ENCODE peak calls at places on chromosome 19, in seven cellular contexts. S, R, Q, T, X, B and H are unnamed samples. For H3K4me1, the result is how much of the 10 kb centered on the place peaks cover.

GRCh38 chr19:5719274-5719960 is 529 bp downstream of the LONP1 start:
- DNase-seq in S (no peak), R (no peak), Q (peak), T (peak), X (peak), B (no peak), H (no peak)

GRCh38 chr19:40594657-40595077 is 6.5 kb upstream of the LTBP4 start:
- DNase-seq in S (no peak), R (no peak), Q (peak), T (peak), X (no peak), B (no peak), H (no peak)

GRCh38 chr19:46648961-46649960 is 11.7 kb downstream of the DACT3 start:
- DNase-seq in S (no peak), R (no peak), Q (no peak), T (no peak), X (peak), B (no peak), H (no peak)

GRCh38 chr19:15776991-15777787 is 10.3 kb upstream of the OR10H5 start:
- DNase-seq in S (no peak), R (no peak), Q (no peak), T (no peak), X (no peak), B (no peak), H (no peak)

GRCh38 chr19:30001794-30002193 is 59.8 kb downstream of the URI1 start:
- DNase-seq in S (no peak), R (no peak), Q (peak), T (peak), X (no peak), B (no peak), H (no peak)

GRCh38 chr19:41944336-41944735 is 14.8 kb downstream of the RABAC1 start:
- DNase-seq in S (no peak), R (no peak), Q (no peak), T (no peak), X (no peak), B (no peak), H (no peak)

GRCh38 chr19:17420267-17420924 is 549 bp downstream of the MVB12A start:
- DNase-seq in S (peak), R (no peak), Q (no peak), T (peak), X (peak), B (no peak), H (peak)

GRCh38 chr19:33603377-33603776 is 18.4 kb upstream of the CHST8 start:
- DNase-seq in S (no peak), R (no peak), Q (no peak), T (no peak), X (no peak), B (no peak), H (no peak)

GRCh38 chr19:984165-984967 is at the start of gene WDR18:
- DNase-seq in S (peak), R (peak), Q (peak), T (peak), X (peak), B (peak), H (peak)
- H3K27ac ChIP-seq in S (peak), R (peak), Q (peak), T (peak), X (peak), B (peak), H (peak)

DNA sequence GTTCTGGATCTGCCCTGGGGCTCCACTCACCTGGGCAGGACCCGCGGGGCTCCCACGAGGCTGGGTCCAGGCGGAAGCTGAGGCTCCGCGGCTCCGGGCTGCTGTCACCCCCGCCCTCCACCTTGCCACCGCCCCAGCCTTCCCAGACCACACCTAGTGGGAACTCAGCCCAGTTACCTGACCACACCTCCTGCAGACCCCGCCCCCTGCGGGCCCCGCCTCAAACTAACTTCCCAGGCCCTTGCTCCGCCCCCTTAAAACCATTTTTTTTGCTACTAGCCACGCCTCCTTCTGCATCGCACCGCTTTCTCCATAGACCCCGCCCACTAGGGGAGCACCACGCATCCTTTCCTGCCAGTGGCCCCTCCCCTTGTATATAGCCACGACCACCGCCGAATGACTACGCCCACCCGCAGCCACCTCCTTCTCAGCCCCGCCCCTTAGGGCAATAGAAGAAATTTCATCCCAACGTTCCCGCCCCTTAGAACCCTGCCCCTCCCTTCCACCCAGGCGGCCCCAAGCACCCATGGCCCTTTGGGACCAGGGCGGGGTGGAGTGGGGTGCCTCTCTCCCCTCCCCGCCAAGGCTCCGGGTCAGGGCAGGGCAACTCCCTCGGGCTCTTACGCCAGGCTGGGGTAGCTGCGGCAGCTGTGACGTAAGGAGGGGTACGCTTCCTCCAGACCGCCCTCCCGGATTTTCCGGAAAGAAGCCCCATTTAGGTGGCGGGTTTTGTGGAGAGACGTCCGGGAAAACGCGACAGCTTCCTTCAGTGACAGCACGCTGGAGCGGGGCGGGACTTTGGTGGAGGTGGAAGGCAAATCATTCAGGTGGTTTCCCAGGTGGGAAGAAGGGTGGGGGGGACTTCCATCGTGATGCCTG is at the start of gene SH2D3A:
- DNase-seq in S (peak), R (peak), Q (peak), T (peak), X (peak), B (peak), H (peak)
- H3K4me3 ChIP-seq in S (peak), R (no peak), Q (no peak), T (no peak), X (peak), B (peak), H (peak)

DNA sequence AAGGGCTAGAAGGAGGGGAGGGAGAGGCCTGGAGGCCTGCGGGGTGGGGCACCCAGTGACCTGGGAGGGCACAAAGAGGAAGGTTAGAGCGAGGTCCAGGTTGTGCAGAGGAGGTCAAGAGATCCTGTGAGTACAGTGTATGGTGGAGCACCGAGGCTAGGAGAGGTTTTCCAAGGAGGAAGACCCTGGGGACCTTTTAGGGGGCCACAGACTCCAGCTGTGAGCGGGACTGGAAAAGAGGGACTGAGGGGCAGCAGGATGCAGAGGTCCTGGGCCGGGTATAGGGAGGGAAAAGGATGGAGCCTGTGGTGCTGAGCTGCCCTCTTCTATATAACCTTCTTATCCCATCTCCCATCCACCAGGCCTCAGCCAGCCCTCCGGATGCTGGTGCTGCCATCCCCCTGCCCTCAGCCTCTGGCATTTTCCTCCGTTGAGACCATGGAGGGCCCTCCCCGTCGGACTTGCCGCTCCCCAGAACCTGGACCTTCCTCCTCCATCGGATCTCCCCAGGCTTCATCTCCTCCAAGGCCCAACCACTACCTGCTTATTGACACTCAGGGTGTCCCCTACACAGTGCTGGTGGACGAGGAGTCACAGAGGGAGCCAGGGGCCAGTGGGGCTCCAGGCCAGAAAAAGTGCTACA is 863 bp downstream of the ZNF581 start:
- DNase-seq in S (no peak), R (no peak), Q (no peak), T (no peak), X (no peak), B (no peak), H (no peak)
- H3K4me1 ChIP-seq in S (under half), R (under half), Q (under half), T (under half), X (under half), B (half or more), H (half or more)

GRCh38 chr19:48634036-48634342 is 3.2 kb downstream of the DBP start:
- DNase-seq in S (no peak), R (no peak), Q (no peak), T (no peak), X (no peak), B (no peak), H (no peak)
- H3K27ac ChIP-seq in S (peak), R (no peak), Q (peak), T (peak), X (no peak), B (peak), H (peak)

GRCh38 chr19:11405846-11406643 is 13.1 kb downstream of the RGL3 start:
- DNase-seq in S (no peak), R (no peak), Q (no peak), T (no peak), X (peak), B (no peak), H (no peak)
- H3K4me3 ChIP-seq in S (no peak), R (no peak), Q (no peak), T (no peak), X (peak), B (no peak), H (no peak)